ENCODE peak calls at places on chromosomes 7 and 10, in ten cellular contexts. N is NCI-H1930, U is colonic mucosa, Q is RPMI8226, I is AG09319, K is neuronal stem cell, J is right atrium auricular region, F is aorta, R is HTR-8/SVneo, A is lower lobe of right lung. S is an unnamed sample.

GRCh38 chr7:41046221-41046761 is 656.6 kb downstream of the INHBA start:
- DNase-seq in Q (no peak), A (no peak), U (no peak), K (no peak), R (no peak), I (no peak), N (no peak), J (peak), F (no peak), S (no peak)

GRCh38 chr10:80357000-80357803 is 621 bp downstream of the DYDC2 start:
- DNase-seq in J (no peak), K (peak), U (no peak), Q (no peak), R (no peak), A (no peak), F (peak), I (no peak), N (peak), S (no peak)

GRCh38 chr7:4849390-4849789 is 12.4 kb downstream of the PAPOLB start:
- DNase-seq in F (no peak), A (no peak), K (no peak), J (no peak), N (peak), Q (peak), R (peak), I (no peak), U (no peak), S (no peak)

GRCh38 chr7:29623976-29624375 is 60.3 kb downstream of the PRR15 start:
- DNase-seq in N (no peak), U (no peak), J (no peak), A (no peak), R (no peak), F (no peak), I (no peak), Q (no peak), K (no peak), S (no peak)

GRCh38 chr10:63064706-63065105 is 68.4 kb upstream of the NRBF2 start:
- DNase-seq in A (no peak), K (no peak), Q (no peak), U (no peak), R (no peak), F (no peak), J (no peak), I (no peak), N (no peak), S (no peak)

GRCh38 chr10:44715081-44715480 is 196.1 kb upstream of the TMEM72 start:
- DNase-seq in A (no peak), U (no peak), F (no peak), K (no peak), J (no peak), I (peak), N (no peak), Q (no peak), R (peak), S (no peak)

GRCh38 chr7:133912916-133913697 is 214.0 kb upstream of the LRGUK start:
- DNase-seq in J (no peak), N (no peak), K (no peak), F (no peak), Q (no peak), I (no peak), A (no peak), U (no peak), R (no peak), S (no peak)

GRCh38 chr7:134120405-134120804 is 6.7 kb upstream of the LRGUK start:
- DNase-seq in U (no peak), F (no peak), J (no peak), Q (no peak), R (no peak), N (no peak), K (no peak), I (no peak), A (no peak), S (no peak)

GRCh38 chr10:11866199-11866925 is 43.2 kb downstream of the PROSER2 start:
- DNase-seq in N (no peak), A (no peak), Q (no peak), J (no peak), I (no peak), F (peak), U (no peak), K (no peak), R (no peak), S (no peak)

GRCh38 chr7:104241581-104241980 is 33.8 kb upstream of the ORC5 start:
- DNase-seq in R (no peak), K (no peak), Q (no peak), J (no peak), N (no peak), A (no peak), I (no peak), U (no peak), F (no peak), S (no peak)

GRCh38 chr7:157579425-157579824 is 242.6 kb downstream of the DNAJB6 start:
- DNase-seq in I (no peak), R (no peak), F (peak), N (no peak), J (no peak), A (no peak), K (no peak), Q (no peak), U (peak), S (no peak)

GRCh38 chr10:20995123-20995978 is 98.2 kb upstream of the NEBL start:
- DNase-seq in J (no peak), A (no peak), R (no peak), F (no peak), I (no peak), U (no peak), N (no peak), Q (no peak), K (no peak), S (no peak)

GRCh38 chr10:126461289-126461688 is 73.0 kb upstream of the ADAM12 start:
- DNase-seq in J (no peak), F (no peak), K (no peak), N (no peak), A (no peak), R (no peak), I (no peak), Q (no peak), U (no peak), S (no peak)

GRCh38 chr10:97067716-97068391 is 117.9 kb downstream of the SLIT1 start:
- DNase-seq in I (no peak), A (no peak), N (no peak), U (no peak), K (no peak), R (no peak), Q (peak), J (no peak), F (peak), S (no peak)

GRCh38 chr10:68365611-68366010 is 32.9 kb upstream of the PBLD start:
- DNase-seq in K (no peak), F (no peak), U (no peak), J (no peak), R (no peak), A (no peak), I (no peak), N (no peak), Q (no peak), S (no peak)

GRCh38 chr10:44991571-44991970 is 9.2 kb upstream of the ZNF22 start:
- DNase-seq in J (peak), U (no peak), Q (no peak), I (no peak), N (no peak), F (peak), K (no peak), A (no peak), R (no peak), S (peak)

GRCh38 chr10:6134099-6134880 is 45.5 kb downstream of the RBM17 start:
- DNase-seq in R (no peak), F (peak), A (no peak), K (no peak), Q (no peak), J (no peak), I (no peak), U (no peak), N (no peak), S (peak)

GRCh38 chr10:126235091-126235978 is 152.9 kb downstream of the ADAM12 start:
- DNase-seq in J (peak), Q (no peak), F (no peak), N (no peak), A (no peak), I (no peak), K (no peak), R (no peak), U (no peak), S (no peak)